ENCODE peak calls at places on chromosome 20, in ten cellular contexts. One of them, this sample, is unnamed. For H3K4me1 and H3K36me3, the result is how much of the 10 kb centered on the place peaks cover.

GRCh38 chr20:38127920-38128528 is 37.0 kb downstream of the TGM2 start:
- DNase-seq in thyroid gland: no peak
- DNase-seq in Peyer's patch: peak
- DNase-seq in NT2/D1: no peak
- DNase-seq in HCT116: no peak
- DNase-seq in lung: no peak
- DNase-seq in colonic mucosa: no peak
- DNase-seq in lower lobe of right lung: peak
- DNase-seq in K562: no peak
- DNase-seq in HepG2: no peak
- DNase-seq in this sample: no peak

GRCh38 chr20:47686545-47686944 is 98.7 kb downstream of the SULF2 start:
- DNase-seq in thyroid gland: no peak
- DNase-seq in Peyer's patch: no peak
- DNase-seq in NT2/D1: no peak
- DNase-seq in HCT116: no peak
- DNase-seq in lung: no peak
- DNase-seq in colonic mucosa: no peak
- DNase-seq in lower lobe of right lung: no peak
- DNase-seq in K562: no peak
- DNase-seq in HepG2: no peak
- DNase-seq in this sample: peak

GRCh38 chr20:56268536-56268935 is 20.0 kb downstream of the MC3R start:
- DNase-seq in thyroid gland: no peak
- DNase-seq in Peyer's patch: no peak
- DNase-seq in NT2/D1: no peak
- DNase-seq in HCT116: no peak
- DNase-seq in lung: no peak
- DNase-seq in colonic mucosa: no peak
- DNase-seq in lower lobe of right lung: no peak
- DNase-seq in K562: no peak
- DNase-seq in HepG2: no peak
- DNase-seq in this sample: no peak

GRCh38 chr20:5931411-5931810 is 18.9 kb downstream of the TRMT6 start:
- DNase-seq in thyroid gland: no peak
- DNase-seq in Peyer's patch: no peak
- DNase-seq in NT2/D1: no peak
- DNase-seq in HCT116: no peak
- DNase-seq in lung: no peak
- DNase-seq in colonic mucosa: no peak
- DNase-seq in lower lobe of right lung: no peak
- DNase-seq in K562: no peak
- DNase-seq in HepG2: no peak
- DNase-seq in this sample: no peak

GRCh38 chr20:5843054-5843731 is 93.0 kb downstream of the SHLD1 start:
- DNase-seq in thyroid gland: no peak
- DNase-seq in Peyer's patch: no peak
- DNase-seq in NT2/D1: no peak
- DNase-seq in HCT116: no peak
- DNase-seq in lung: no peak
- DNase-seq in colonic mucosa: no peak
- DNase-seq in lower lobe of right lung: no peak
- DNase-seq in K562: no peak
- DNase-seq in HepG2: no peak
- DNase-seq in this sample: no peak

GRCh38 chr20:6651016-6651415 is 116.5 kb upstream of the BMP2 start:
- DNase-seq in thyroid gland: no peak
- DNase-seq in Peyer's patch: peak
- DNase-seq in NT2/D1: no peak
- DNase-seq in HCT116: no peak
- DNase-seq in lung: no peak
- DNase-seq in colonic mucosa: no peak
- DNase-seq in lower lobe of right lung: no peak
- DNase-seq in K562: no peak
- DNase-seq in HepG2: no peak
- DNase-seq in this sample: no peak

GRCh38 chr20:44642203-44643153 is 9.0 kb downstream of the ADA start:
- DNase-seq in thyroid gland: peak
- DNase-seq in Peyer's patch: peak
- DNase-seq in NT2/D1: peak
- DNase-seq in HCT116: no peak
- DNase-seq in lung: peak
- DNase-seq in colonic mucosa: peak
- DNase-seq in lower lobe of right lung: peak
- DNase-seq in K562: peak
- DNase-seq in HepG2: peak
- DNase-seq in this sample: peak

GRCh38 chr20:53672484-53673129 is 79.0 kb upstream of the ZNF217 start:
- DNase-seq in thyroid gland: peak
- DNase-seq in Peyer's patch: no peak
- DNase-seq in NT2/D1: no peak
- DNase-seq in HCT116: no peak
- DNase-seq in lung: no peak
- DNase-seq in colonic mucosa: no peak
- DNase-seq in lower lobe of right lung: no peak
- DNase-seq in K562: no peak
- DNase-seq in HepG2: no peak
- DNase-seq in this sample: no peak

GRCh38 chr20:45867811-45868176 is 10.4 kb downstream of the ZSWIM3 start:
- DNase-seq in thyroid gland: no peak
- DNase-seq in Peyer's patch: no peak
- DNase-seq in NT2/D1: no peak
- DNase-seq in HCT116: no peak
- DNase-seq in lung: no peak
- DNase-seq in colonic mucosa: no peak
- DNase-seq in lower lobe of right lung: no peak
- DNase-seq in K562: no peak
- DNase-seq in HepG2: no peak
- DNase-seq in this sample: no peak

GRCh38 chr20:2599265-2600060 is 53.0 kb upstream of the NOP56 start:
- DNase-seq in thyroid gland: no peak
- DNase-seq in Peyer's patch: no peak
- DNase-seq in NT2/D1: no peak
- DNase-seq in HCT116: no peak
- DNase-seq in lung: no peak
- DNase-seq in colonic mucosa: peak
- DNase-seq in lower lobe of right lung: no peak
- DNase-seq in K562: no peak
- DNase-seq in HepG2: no peak
- DNase-seq in this sample: peak

GRCh38 chr20:3406481-3407425 is 716 bp downstream of the DNAAF9 start:
- DNase-seq in thyroid gland: peak
- DNase-seq in Peyer's patch: peak
- DNase-seq in NT2/D1: no peak
- DNase-seq in HCT116: no peak
- DNase-seq in lung: no peak
- DNase-seq in colonic mucosa: peak
- DNase-seq in lower lobe of right lung: peak
- DNase-seq in K562: peak
- DNase-seq in HepG2: peak
- DNase-seq in this sample: peak

GRCh38 chr20:10555393-10555792 is 118.4 kb downstream of the JAG1 start:
- DNase-seq in thyroid gland: no peak
- DNase-seq in Peyer's patch: no peak
- DNase-seq in NT2/D1: no peak
- DNase-seq in HCT116: no peak
- DNase-seq in lung: no peak
- DNase-seq in colonic mucosa: no peak
- DNase-seq in lower lobe of right lung: no peak
- DNase-seq in K562: no peak
- DNase-seq in HepG2: no peak
- DNase-seq in this sample: no peak
- H3K4me1 ChIP-seq in thyroid gland: under half
- H3K4me1 ChIP-seq in Peyer's patch: under half
- H3K4me1 ChIP-seq in NT2/D1: under half
- H3K4me1 ChIP-seq in HCT116: half or more
- H3K4me1 ChIP-seq in lung: under half
- H3K4me1 ChIP-seq in colonic mucosa: under half
- H3K4me1 ChIP-seq in lower lobe of right lung: under half
- H3K4me1 ChIP-seq in K562: under half
- H3K4me1 ChIP-seq in HepG2: half or more
- H3K4me1 ChIP-seq in this sample: under half

DNA sequence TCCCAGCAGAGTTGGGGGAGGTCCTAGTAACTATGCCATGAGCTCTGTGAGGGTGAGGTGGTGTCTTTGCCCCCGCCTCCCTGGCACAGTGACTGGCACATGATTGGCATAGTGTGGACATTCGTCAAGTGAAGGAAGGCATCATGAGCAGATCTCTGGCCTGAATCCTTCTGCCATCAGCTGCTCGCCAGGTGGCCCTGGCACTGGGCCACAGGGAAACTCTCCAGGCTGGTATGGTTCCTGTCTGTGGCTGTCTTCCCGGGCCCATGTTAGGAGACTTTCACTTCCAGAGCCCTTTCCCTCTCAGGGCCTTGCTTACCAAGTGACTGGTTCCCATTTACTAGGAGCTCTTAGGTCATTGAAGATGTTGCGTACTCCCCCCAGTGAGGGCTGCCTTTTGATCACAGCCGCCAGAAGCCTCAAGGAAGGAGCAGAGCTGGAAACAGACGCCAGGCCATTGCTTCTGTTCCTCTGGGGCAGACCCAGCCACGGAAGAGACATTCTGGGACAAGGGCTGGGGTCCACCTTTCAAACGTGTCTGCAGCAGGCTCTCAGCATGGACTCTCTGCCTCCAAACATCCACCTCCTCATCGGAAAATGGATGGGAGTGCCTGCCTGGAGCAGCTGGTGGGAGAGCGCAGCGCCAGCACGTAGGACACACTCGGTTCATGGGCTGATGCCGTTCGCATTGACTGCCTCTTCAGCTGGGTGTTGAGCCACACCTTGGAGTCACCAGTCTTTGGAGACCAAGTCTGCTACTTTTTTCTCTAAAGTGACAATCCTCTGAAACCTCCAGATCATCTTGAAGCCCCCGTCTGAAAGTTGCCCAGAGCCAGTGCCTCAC is 67.2 kb downstream of the PTPN1 start:
- DNase-seq in thyroid gland: peak
- DNase-seq in Peyer's patch: peak
- DNase-seq in NT2/D1: no peak
- DNase-seq in HCT116: no peak
- DNase-seq in lung: peak
- DNase-seq in colonic mucosa: peak
- DNase-seq in lower lobe of right lung: peak
- DNase-seq in K562: no peak
- DNase-seq in HepG2: no peak
- DNase-seq in this sample: no peak
- H3K36me3 ChIP-seq in thyroid gland: half or more
- H3K36me3 ChIP-seq in Peyer's patch: under half
- H3K36me3 ChIP-seq in NT2/D1: half or more
- H3K36me3 ChIP-seq in HCT116: half or more
- H3K36me3 ChIP-seq in lung: half or more
- H3K36me3 ChIP-seq in colonic mucosa: under half
- H3K36me3 ChIP-seq in lower lobe of right lung: half or more
- H3K36me3 ChIP-seq in K562: half or more
- H3K36me3 ChIP-seq in HepG2: half or more
- H3K36me3 ChIP-seq in this sample: under half

GRCh38 chr20:1491281-1491840 is at the start of gene SIRPB2:
- DNase-seq in thyroid gland: no peak
- DNase-seq in Peyer's patch: peak
- DNase-seq in NT2/D1: no peak
- DNase-seq in HCT116: no peak
- DNase-seq in lung: peak
- DNase-seq in colonic mucosa: no peak
- DNase-seq in lower lobe of right lung: peak
- DNase-seq in K562: no peak
- DNase-seq in HepG2: no peak
- DNase-seq in this sample: no peak
- H3K4me1 ChIP-seq in thyroid gland: under half
- H3K4me1 ChIP-seq in Peyer's patch: under half
- H3K4me1 ChIP-seq in NT2/D1: under half
- H3K4me1 ChIP-seq in HCT116: under half
- H3K4me1 ChIP-seq in lung: under half
- H3K4me1 ChIP-seq in colonic mucosa: under half
- H3K4me1 ChIP-seq in lower lobe of right lung: under half
- H3K4me1 ChIP-seq in K562: under half
- H3K4me1 ChIP-seq in HepG2: under half
- H3K4me1 ChIP-seq in this sample: under half

DNA sequence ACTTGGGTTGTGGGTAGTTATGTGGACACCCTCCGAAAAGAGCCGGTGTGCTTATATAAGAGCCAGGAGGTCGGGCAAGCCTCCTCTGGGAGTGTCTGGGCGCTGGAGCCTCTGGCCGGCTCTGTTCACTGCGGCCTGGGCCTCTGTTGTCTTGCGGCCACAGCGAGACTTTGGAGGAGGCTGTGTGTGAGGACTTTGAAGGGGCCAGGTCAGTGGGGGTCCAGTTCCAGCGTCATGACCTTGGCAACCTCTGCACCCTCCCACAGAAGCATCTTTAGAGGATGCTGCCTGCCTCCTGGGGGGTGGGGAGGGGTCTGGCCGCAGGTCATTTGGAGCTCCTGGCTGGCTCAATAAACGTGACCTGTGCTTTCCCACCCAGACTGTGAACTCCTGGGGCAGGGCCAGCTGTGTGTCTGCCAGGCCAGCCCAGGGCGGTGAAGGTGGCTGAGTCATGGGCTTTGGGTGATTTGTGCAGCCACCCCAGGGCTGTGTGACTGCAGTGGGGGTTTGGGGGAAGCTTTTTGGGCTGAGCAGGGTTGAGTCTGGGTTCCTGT is 1.2 kb downstream of the TCEA2 start:
- DNase-seq in thyroid gland: peak
- DNase-seq in Peyer's patch: no peak
- DNase-seq in NT2/D1: no peak
- DNase-seq in HCT116: peak
- DNase-seq in lung: no peak
- DNase-seq in colonic mucosa: no peak
- DNase-seq in lower lobe of right lung: no peak
- DNase-seq in K562: no peak
- DNase-seq in HepG2: no peak
- DNase-seq in this sample: peak
- H3K36me3 ChIP-seq in thyroid gland: under half
- H3K36me3 ChIP-seq in Peyer's patch: under half
- H3K36me3 ChIP-seq in NT2/D1: under half
- H3K36me3 ChIP-seq in HCT116: under half
- H3K36me3 ChIP-seq in lung: under half
- H3K36me3 ChIP-seq in colonic mucosa: under half
- H3K36me3 ChIP-seq in lower lobe of right lung: under half
- H3K36me3 ChIP-seq in K562: under half
- H3K36me3 ChIP-seq in HepG2: under half
- H3K36me3 ChIP-seq in this sample: under half